ENCODE peak calls at places on chromosome 7, in seven cellular contexts. M is transverse colon, D is testis, F is right atrium auricular region, X is uterus, R is H9, W is IMR-90. P is an unnamed sample.

GRCh38 chr7:127759945-127760421 is 108.0 kb downstream of the SND1 start:
- DNase-seq in M (no peak), D (no peak), F (no peak), X (no peak), R (no peak), W (no peak), P (no peak)

GRCh38 chr7:118559207-118559606 is 334.7 kb downstream of the ANKRD7 start:
- DNase-seq in M (no peak), D (no peak), F (no peak), X (no peak), R (no peak), W (no peak), P (no peak)

GRCh38 chr7:105699568-105700236 is 118.4 kb upstream of the EFCAB10 start:
- DNase-seq in M (no peak), D (no peak), F (no peak), X (no peak), R (no peak), W (no peak), P (no peak)

GRCh38 chr7:84216477-84216876 is 21.9 kb upstream of the SEMA3A start:
- DNase-seq in M (no peak), D (no peak), F (no peak), X (no peak), R (no peak), W (peak), P (no peak)

GRCh38 chr7:12572941-12573340 is 2.4 kb downstream of the SCIN start:
- DNase-seq in M (no peak), D (no peak), F (no peak), X (no peak), R (no peak), W (no peak), P (no peak)

GRCh38 chr7:8115547-8116402 is 146.2 kb downstream of the ICA1 start:
- DNase-seq in M (no peak), D (no peak), F (no peak), X (no peak), R (no peak), W (no peak), P (no peak)

GRCh38 chr7:142445019-142445686 is 187.3 kb upstream of the PRSS58 start:
- DNase-seq in M (no peak), D (no peak), F (no peak), X (no peak), R (peak), W (no peak), P (no peak)

GRCh38 chr7:8228766-8229674 is 32.9 kb downstream of the ICA1 start:
- DNase-seq in M (no peak), D (no peak), F (no peak), X (no peak), R (no peak), W (no peak), P (no peak)

GRCh38 chr7:44163591-44163990 is 22.5 kb upstream of the MYL7 start:
- DNase-seq in M (no peak), D (no peak), F (no peak), X (no peak), R (peak), W (peak), P (peak)

DNA sequence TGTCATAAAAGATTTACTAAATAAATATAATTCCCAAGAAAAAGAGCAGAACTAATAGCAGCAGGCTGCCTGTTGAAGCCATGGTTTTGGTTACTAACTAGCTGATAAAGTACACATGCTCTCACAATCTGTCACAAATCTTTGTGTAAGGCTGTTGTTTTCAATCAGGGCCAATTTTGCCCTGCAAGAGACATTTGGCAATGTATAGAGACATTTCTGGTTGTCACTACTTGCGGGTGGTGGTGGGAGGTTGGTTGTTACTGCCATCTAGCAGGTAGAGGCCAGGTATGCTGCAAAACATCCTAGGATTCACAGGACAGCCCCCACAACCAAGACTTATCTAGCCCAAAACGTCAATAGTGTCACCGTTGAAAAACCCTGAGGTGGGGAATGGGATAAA is 233.5 kb upstream of the CACNA2D1 start:
- DNase-seq in M (no peak), D (no peak), F (no peak), X (no peak), R (no peak), W (no peak), P (no peak)
- TF ChIP-seq CTCF in M (no peak), D (no peak), F (no peak), X (no peak), R (peak), W (no peak), P (no peak)

GRCh38 chr7:50335230-50335794 is 30.8 kb downstream of the IKZF1 start:
- DNase-seq in M (no peak), D (no peak), F (no peak), X (no peak), R (no peak), W (no peak), P (no peak)

GRCh38 chr7:50333266-50333665 is 28.8 kb downstream of the IKZF1 start:
- DNase-seq in M (no peak), D (no peak), F (no peak), X (no peak), R (no peak), W (no peak), P (no peak)

GRCh38 chr7:50336909-50337703 is 32.6 kb downstream of the IKZF1 start:
- DNase-seq in M (no peak), D (no peak), F (no peak), X (no peak), R (no peak), W (no peak), P (no peak)

GRCh38 chr7:50334341-50334994 is 30.0 kb downstream of the IKZF1 start:
- DNase-seq in M (no peak), D (no peak), F (no peak), X (no peak), R (no peak), W (no peak), P (no peak)

DNA sequence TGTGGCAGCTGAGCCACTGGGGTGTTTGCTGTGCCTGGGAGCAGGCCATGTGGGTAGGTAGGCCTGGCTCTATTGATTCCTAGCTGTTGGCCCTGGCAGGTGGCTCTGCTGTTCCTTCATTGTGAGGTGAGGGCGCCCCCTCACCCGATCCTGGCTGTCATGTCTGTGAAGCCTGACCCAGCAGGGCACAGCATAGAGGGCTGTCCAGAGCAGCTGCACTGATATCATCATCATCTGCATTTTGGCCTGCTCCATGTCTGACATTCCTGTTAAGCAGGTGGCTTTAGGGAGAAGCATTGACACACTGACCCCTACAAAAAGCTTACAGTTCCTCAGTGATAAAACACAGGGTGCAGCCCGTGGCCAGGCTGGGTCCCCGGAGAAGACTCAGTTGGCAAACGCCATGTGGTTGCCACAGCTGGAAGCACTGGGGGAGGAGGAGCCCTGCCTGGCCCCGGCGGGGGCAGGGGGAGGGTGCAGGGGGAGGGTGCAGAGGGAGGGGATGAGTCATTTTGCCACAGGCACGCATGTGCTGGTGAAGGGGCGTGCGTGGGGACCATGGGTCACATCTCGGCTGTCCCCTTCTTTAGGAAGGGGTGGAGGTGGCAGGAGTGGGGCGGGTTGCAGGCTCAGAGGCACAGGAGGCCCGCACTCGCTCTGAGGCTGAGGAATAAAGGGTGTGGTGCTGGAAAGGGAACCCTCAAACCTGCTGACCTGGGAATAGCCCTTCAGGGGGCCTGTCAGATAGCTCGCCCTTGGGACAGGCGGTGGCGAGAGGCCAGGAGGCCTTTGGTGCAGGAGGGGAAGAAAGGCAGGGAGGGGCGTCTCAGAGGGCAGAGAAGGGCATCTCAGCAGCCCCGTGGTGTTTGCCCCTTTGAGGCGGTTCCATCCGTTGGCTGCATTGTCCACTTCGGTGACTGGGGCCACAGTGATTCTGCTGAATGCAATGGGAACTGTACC is 31.6 kb downstream of the IKZF1 start:
- DNase-seq in M (peak), D (no peak), F (no peak), X (no peak), R (no peak), W (no peak), P (no peak)
- H3K27ac ChIP-seq in M (peak), D (no peak), F (no peak), X (no peak), R (no peak), W (no peak), P (peak)

GRCh38 chr7:35430547-35431153 is 176.8 kb upstream of the TBX20 start:
- DNase-seq in M (no peak), D (no peak), F (no peak), X (no peak), R (peak), W (no peak), P (no peak)
- TF ChIP-seq CTCF in M (no peak), D (no peak), F (no peak), X (no peak), R (peak), W (peak), P (no peak)

GRCh38 chr7:151745090-151745638 is 131.8 kb downstream of the PRKAG2 start:
- DNase-seq in M (peak), D (no peak), F (peak), X (no peak), R (no peak), W (peak), P (peak)

GRCh38 chr7:151744051-151744580 is 132.8 kb downstream of the PRKAG2 start:
- DNase-seq in M (no peak), D (no peak), F (no peak), X (no peak), R (no peak), W (no peak), P (no peak)

GRCh38 chr7:151745706-151746105 is 131.2 kb downstream of the PRKAG2 start:
- DNase-seq in M (no peak), D (no peak), F (no peak), X (no peak), R (no peak), W (no peak), P (no peak)

GRCh38 chr7:151743481-151743983 is 133.4 kb downstream of the PRKAG2 start:
- DNase-seq in M (no peak), D (peak), F (no peak), X (no peak), R (no peak), W (no peak), P (no peak)

DNA sequence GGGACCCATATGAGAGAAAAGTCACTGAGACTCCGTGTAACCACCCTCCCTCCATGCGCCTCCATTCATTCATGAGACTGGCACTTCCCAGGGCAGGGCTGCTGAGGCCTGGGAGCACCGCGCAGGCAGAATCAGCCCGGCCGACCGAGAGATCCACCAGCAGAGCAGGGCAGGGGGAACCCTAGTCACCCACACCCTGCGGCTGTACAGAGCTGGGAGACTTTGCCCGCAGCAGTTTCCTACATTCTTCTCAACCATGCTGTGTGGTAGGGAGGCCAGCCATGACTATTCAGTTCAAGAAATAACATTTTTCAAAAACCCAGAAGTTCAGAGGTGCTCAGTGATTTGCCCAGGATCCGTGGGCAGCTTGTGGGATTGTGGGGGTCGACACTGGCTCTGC is 132.3 kb downstream of the PRKAG2 start:
- DNase-seq in M (no peak), D (no peak), F (no peak), X (no peak), R (no peak), W (no peak), P (no peak)
- H3K27ac ChIP-seq in M (peak), D (no peak), F (peak), X (no peak), R (no peak), W (no peak), P (peak)

GRCh38 chr7:95658676-95659075 is 62.4 kb upstream of the PDK4 start:
- DNase-seq in M (peak), D (peak), F (no peak), X (no peak), R (no peak), W (no peak), P (no peak)
- TF ChIP-seq CTCF in M (no peak), D (no peak), F (no peak), X (no peak), R (no peak), W (no peak), P (no peak)

DNA sequence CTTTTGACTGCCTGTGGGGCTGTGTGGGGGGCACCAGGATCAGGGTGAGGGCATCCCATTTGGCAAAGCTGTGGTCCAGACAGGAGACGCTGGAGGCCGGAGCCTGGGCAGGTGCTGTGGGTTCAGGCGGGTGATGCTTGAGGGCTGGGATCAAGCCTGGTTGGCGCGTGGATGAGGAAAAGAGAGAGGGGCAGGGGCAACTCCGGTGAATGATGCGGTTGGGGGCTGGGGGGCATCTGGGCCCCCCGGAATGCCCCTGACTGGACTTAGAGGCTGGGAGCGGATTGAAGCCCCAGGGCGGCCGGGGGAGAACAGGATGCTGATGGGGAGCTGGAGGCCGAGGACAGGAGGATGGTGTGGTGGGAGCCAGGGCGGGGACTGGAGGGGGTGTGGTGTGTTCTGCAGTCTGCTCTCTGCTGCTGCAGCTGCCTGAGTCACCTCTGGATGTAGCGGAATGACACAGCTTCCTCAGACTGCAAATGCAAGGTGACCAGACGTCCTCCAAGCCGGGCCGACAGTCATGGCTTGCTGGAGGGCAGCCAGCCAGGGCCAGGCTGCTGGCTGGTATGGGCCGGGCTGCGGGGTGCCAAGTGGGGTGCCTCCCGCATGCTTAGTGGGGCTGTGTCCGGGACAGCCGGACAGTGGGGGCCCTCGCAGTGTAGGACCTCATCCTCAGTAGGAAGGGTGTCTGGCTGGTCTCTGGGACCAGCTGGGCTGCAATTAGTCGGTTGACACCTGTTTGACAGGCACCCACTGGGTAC is 3.2 kb downstream of the MAFK start:
- DNase-seq in M (peak), D (no peak), F (peak), X (peak), R (no peak), W (peak), P (peak)
- H3K27ac ChIP-seq in M (peak), D (peak), F (peak), X (peak), R (no peak), W (peak), P (peak)

GRCh38 chr7:90248706-90249105 is 3.7 kb downstream of the CFAP69 start:
- DNase-seq in M (no peak), D (no peak), F (no peak), X (no peak), R (no peak), W (no peak), P (no peak)

GRCh38 chr7:90244565-90244908 is 437 bp upstream of the CFAP69 start:
- DNase-seq in M (no peak), D (no peak), F (no peak), X (no peak), R (no peak), W (no peak), P (no peak)

GRCh38 chr7:90246184-90246583 is 1.2 kb downstream of the CFAP69 start:
- DNase-seq in M (no peak), D (no peak), F (no peak), X (no peak), R (peak), W (peak), P (no peak)

GRCh38 chr7:90242369-90243168 is 2.4 kb upstream of the CFAP69 start:
- DNase-seq in M (no peak), D (no peak), F (no peak), X (no peak), R (no peak), W (no peak), P (no peak)

DNA sequence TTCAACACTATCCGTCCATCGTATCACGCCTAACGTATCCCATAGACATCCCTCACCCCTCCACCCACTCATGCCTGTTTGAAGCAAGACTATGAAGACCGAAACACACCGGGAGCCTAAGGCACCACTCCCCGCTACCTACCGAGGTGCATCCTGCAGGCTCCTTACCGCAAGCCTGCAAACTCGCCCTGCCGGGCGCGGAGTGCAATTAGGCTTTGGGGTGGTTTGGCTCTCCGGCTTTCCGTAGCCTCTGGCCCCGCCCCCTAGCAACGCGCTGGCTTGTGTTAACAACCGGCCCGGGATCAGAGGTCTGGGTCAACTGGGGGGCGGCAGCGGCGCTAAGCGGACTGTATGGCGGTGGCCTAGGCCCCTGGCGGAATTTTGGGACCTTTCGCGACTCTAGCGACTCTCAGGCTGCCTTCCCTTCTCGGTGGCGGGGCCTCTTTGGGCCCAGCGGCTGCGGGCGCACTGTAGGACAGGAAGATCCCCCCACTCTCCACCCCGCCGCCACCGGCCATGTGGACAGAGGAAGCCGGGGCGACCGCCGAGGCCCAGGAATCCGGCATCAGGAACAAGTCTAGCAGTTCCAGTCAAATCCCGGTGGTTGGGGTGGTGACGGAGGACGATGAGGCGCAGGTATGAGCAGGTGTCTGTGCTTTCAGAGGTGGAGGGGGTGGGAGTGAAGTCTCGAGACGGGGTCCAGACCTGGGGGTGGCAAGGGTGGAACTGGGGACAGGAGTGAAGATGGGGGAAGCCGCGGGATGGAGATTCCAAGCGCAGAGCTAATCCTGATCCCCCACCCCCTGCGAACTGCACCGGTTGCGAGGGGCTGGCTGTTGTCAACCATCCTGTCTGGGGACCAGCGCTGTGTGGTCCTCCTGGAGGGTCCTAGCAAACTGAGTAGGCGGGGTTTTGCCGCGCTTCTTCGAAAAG is at the start of gene CFAP69:
- DNase-seq in M (peak), D (peak), F (peak), X (peak), R (peak), W (peak), P (peak)
- TF ChIP-seq CTCF in M (peak), D (peak), F (peak), X (peak), R (peak), W (peak), P (no peak)

DNA sequence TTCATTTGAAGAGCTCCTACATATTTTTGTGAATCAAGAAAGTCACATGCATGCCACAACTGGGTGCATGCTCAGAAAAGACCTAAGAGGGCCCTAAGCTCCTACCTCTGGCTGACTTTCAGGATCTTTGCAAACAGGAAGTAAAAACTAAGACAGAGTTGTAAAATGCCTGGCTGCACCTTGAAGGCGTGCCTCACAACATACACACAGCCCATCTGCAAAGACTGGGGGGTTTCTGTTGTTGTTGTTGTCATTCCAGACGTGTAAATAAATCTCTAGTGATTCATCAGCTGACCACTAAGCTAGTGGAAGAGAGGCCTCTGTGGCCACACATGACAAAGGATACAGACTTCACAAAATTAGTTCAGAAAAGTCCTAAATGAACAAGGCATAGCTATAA is 31.8 kb downstream of the SMURF1 start:
- DNase-seq in M (no peak), D (no peak), F (no peak), X (no peak), R (no peak), W (no peak), P (no peak)
- H3K27ac ChIP-seq in M (peak), D (no peak), F (no peak), X (no peak), R (no peak), W (no peak), P (no peak)

P was measured in coronary artery.